ENCODE peak calls at places on chromosomes 13 and 19, in nine cellular contexts. Q, P, N, O, Y, J, V, D and X are unnamed samples.

GRCh38 chr13:52925221-52925620 is 76.8 kb upstream of the PCDH8 start:
- DNase-seq in Q (no peak), P (no peak), N (no peak), O (no peak), Y (no peak), J (no peak), V (no peak), D (no peak), X (no peak)

GRCh38 chr19:18771328-18772242 is 19.5 kb downstream of the COMP start:
- DNase-seq in Q (no peak), P (no peak), N (peak), O (peak), Y (no peak), J (no peak), V (no peak), D (no peak), X (no peak)

GRCh38 chr13:42333613-42334328 is 61.8 kb downstream of the AKAP11 start:
- DNase-seq in Q (no peak), P (no peak), N (peak), O (peak), Y (peak), J (peak), V (peak), D (peak), X (peak)

GRCh38 chr13:25171517-25172302 is at the start of gene AMER2:
- DNase-seq in Q (no peak), P (peak), N (peak), O (peak), Y (no peak), J (no peak), V (peak), D (no peak), X (peak)

GRCh38 chr13:34207872-34208271 is 389.9 kb downstream of the RFC3 start:
- DNase-seq in Q (no peak), P (no peak), N (no peak), O (no peak), Y (peak), J (no peak), V (peak), D (no peak), X (no peak)

GRCh38 chr13:51681037-51681678 is 96.9 kb downstream of the WDFY2 start:
- DNase-seq in Q (no peak), P (peak), N (peak), O (no peak), Y (peak), J (no peak), V (peak), D (peak), X (peak)

GRCh38 chr19:14081797-14082674 is 3.5 kb downstream of the C19orf67 start:
- DNase-seq in Q (peak), P (no peak), N (no peak), O (no peak), Y (no peak), J (no peak), V (peak), D (no peak), X (no peak)

GRCh38 chr19:19171821-19172532 is 1.9 kb upstream of the MEF2B start:
- DNase-seq in Q (no peak), P (no peak), N (peak), O (no peak), Y (peak), J (no peak), V (peak), D (peak), X (peak)

GRCh38 chr19:46346821-46347571 is at the start of gene PPP5C:
- DNase-seq in Q (peak), P (peak), N (peak), O (peak), Y (peak), J (peak), V (peak), D (peak), X (peak)

DNA sequence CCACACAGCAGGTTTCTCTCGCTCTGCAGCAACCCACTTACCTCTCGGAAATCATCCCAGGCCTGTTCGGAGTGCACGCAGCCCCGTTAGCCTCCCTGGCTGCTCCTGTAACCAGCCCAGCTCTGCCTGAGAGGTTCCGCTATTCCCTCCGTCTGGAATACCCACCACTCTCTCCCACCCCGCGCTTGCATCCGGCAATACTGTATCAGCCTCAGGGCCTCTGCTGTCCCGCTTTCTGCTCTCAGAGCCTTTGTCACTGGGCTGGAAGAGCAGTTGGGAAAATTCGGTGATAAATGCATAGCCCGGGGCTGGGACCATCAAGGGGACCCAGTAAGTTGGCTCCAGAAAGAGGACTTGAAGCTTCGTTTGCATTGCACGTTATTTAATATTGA is 759 bp upstream of the TLE6 start:
- DNase-seq in Q (no peak), P (no peak), N (no peak), O (peak), Y (no peak), J (no peak), V (no peak), D (no peak), X (no peak)
- H3K4me3 ChIP-seq in Q (peak), P (peak), N (peak), O (no peak), Y (peak), J (peak), V (peak), D (peak), X (peak)

DNA sequence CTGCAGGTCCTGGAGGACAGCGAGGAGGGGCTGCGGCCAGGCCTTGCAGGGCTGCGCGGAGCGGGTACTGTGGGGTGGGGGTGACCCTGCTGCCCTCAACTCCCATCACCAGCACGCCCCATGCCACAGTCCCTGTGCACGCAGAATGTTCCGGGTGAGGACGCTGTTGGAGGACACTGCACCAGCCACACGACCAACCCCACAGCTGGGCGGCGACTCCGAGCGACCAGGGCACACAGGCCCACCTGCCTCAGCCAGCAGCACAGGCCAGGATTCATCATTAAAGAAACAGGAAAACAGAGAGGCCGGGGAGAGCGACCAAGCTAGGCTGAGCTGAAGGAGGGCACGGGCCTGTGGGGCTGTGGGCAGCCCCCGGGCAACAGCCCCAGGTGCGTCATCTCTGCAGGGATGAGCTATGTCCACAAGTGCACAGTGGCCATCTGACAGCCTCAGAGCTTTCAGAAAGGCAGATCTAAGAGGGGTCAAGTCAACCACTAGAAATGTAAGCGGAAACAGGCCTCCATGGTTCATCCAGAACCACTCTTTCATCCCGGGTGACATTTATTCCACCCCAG is 1.6 kb downstream of the GAS6 start:
- DNase-seq in Q (peak), P (no peak), N (no peak), O (no peak), Y (no peak), J (no peak), V (no peak), D (no peak), X (no peak)
- H3K4me3 ChIP-seq in Q (peak), P (peak), N (no peak), O (no peak), Y (peak), J (no peak), V (peak), D (peak), X (peak)

DNA sequence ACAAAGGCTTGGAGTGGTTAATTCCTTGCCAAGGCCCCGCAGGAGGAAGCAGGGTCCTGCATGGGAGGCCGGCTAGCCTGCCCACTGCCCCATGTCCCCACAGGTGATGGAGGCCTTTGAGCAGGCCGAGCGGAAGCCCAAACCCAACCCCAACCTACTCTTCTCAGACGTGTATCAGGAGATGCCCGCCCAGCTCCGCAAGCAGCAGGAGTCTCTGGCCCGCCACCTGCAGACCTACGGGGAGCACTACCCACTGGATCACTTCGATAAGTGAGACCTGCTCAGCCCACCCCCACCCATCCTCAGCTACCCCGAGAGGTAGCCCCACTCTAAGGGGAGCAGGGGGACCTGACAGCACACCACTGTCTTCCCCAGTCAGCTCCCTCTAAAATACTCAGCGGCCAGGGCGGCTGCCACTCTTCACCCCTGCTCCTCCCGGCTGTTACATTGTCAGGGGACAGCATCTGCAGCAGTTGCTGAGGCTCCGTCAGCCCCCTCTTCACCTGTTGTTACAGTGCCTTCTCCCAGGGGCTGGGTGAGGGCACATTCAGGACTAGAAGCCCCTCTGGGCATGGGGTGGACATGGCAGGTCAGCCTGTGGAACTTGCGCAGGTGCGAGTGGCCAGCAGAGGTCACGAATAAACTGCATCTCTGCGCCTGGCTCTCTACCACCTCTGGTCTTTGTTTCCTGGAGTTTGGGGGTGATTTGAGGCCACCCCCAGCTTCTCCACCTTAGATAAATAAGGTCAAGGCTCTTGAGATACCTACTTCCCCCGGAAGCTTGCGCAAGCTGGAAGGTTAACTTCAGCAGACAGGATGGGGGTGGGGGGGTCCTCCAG is 2.6 kb downstream of the B3GNT8 start:
- DNase-seq in Q (no peak), P (no peak), N (no peak), O (no peak), Y (no peak), J (no peak), V (no peak), D (no peak), X (no peak)
- H3K4me3 ChIP-seq in Q (no peak), P (no peak), N (no peak), O (no peak), Y (no peak), J (no peak), V (no peak), D (no peak), X (no peak)

GRCh38 chr19:33521480-33522370 is at the start of gene PEPD:
- DNase-seq in Q (peak), P (peak), N (peak), O (peak), Y (peak), J (peak), V (peak), D (peak), X (peak)
- H3K4me3 ChIP-seq in Q (peak), P (peak), N (peak), O (peak), Y (peak), J (peak), V (peak), D (peak), X (peak)

DNA sequence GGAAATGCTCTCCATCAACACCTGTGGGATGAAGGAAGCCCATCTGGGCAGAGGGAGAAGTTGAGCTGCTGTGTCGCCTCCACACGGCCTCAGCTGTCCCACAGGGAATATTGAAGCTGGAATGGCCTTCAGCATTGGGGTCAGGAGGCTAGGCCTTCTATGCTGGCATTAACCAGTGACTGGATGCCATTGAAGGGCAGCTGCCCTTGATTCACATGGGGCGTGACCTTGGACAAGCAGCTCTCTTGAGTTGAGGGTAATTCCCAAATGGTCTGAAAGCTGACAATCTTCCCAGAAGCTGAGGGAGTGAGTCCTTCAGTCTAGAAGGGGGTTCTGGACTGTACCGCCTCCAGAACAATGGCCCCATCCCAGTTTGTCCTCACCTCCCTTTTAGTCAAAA is 6.7 kb downstream of the BCL3 start:
- DNase-seq in Q (no peak), P (no peak), N (no peak), O (no peak), Y (no peak), J (no peak), V (no peak), D (no peak), X (no peak)
- H3K4me3 ChIP-seq in Q (peak), P (no peak), N (no peak), O (no peak), Y (no peak), J (peak), V (no peak), D (no peak), X (no peak)

DNA sequence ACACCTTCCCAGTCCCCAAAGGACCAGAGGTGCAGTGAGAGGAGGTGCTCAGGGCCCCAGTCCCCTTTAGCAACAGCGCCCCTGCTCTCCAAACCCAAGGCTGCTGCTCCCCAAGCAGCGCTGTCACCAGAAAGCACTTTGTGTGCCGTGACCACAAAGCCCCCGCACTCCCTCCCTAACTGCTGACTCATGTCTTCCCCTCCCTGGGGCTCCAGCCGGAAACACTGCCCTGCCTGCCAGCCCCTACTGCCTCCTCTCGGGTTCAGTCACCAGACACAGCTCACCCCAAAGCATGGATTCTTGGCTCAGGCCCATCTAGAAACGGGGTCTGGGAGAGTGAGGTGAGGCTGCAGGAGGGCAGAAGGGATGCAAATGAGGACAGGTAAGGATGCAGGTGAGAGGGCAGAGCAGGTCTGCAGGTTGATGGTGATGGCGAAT is 4.9 kb upstream of the TNFSF14 start:
- DNase-seq in Q (peak), P (peak), N (peak), O (peak), Y (peak), J (peak), V (peak), D (peak), X (peak)
- H3K4me3 ChIP-seq in Q (peak), P (no peak), N (no peak), O (no peak), Y (no peak), J (no peak), V (no peak), D (no peak), X (no peak)

GRCh38 chr19:48338802-48339660 is 13.7 kb downstream of the EMP3 start:
- DNase-seq in Q (no peak), P (no peak), N (no peak), O (no peak), Y (no peak), J (no peak), V (no peak), D (no peak), X (no peak)
- H3K4me3 ChIP-seq in Q (no peak), P (no peak), N (no peak), O (no peak), Y (no peak), J (no peak), V (no peak), D (no peak), X (no peak)

GRCh38 chr19:7926727-7927604 is 1.0 kb upstream of the CTXN1 start:
- DNase-seq in Q (no peak), P (no peak), N (no peak), O (no peak), Y (no peak), J (no peak), V (no peak), D (no peak), X (no peak)

GRCh38 chr19:7928334-7928706 is 2.4 kb upstream of the CTXN1 start:
- DNase-seq in Q (no peak), P (no peak), N (no peak), O (no peak), Y (no peak), J (no peak), V (no peak), D (no peak), X (no peak)

GRCh38 chr19:7927605-7928333 is 1.8 kb upstream of the CTXN1 start:
- DNase-seq in Q (no peak), P (no peak), N (no peak), O (no peak), Y (no peak), J (no peak), V (no peak), D (no peak), X (no peak)

GRCh38 chr19:7930765-7931164 is 4.8 kb upstream of the CTXN1 start:
- DNase-seq in Q (no peak), P (no peak), N (no peak), O (no peak), Y (no peak), J (no peak), V (no peak), D (no peak), X (no peak)

GRCh38 chr19:7928741-7929701 is 3.1 kb upstream of the CTXN1 start:
- DNase-seq in Q (no peak), P (peak), N (peak), O (peak), Y (peak), J (peak), V (peak), D (peak), X (peak)
- H3K4me3 ChIP-seq in Q (no peak), P (no peak), N (no peak), O (no peak), Y (no peak), J (no peak), V (peak), D (peak), X (no peak)

GRCh38 chr13:109785141-109785891 is 1.1 kb downstream of the IRS2 start:
- DNase-seq in Q (peak), P (no peak), N (peak), O (peak), Y (no peak), J (no peak), V (peak), D (peak), X (peak)
- H3K4me3 ChIP-seq in Q (peak), P (peak), N (peak), O (peak), Y (peak), J (peak), V (peak), D (peak), X (peak)